ENCODE peak calls at places on chromosomes 7 and 10, in five cellular contexts. V is H9, T is IMR-90, J is mesenchymal stem cell, L is neuronal stem cell. W is an unnamed sample.

GRCh38 chr10:91558473-91558872 is 74.4 kb downstream of the PPP1R3C start:
- DNase-seq in V (no peak), T (no peak), J (no peak), L (no peak), W (no peak)

GRCh38 chr7:54967384-54967783 is 51.4 kb upstream of the EGFR start:
- DNase-seq in V (no peak), T (peak), J (no peak), L (no peak), W (no peak)

GRCh38 chr7:37112210-37112609 is 336.5 kb downstream of the ELMO1 start:
- DNase-seq in V (no peak), T (no peak), J (no peak), L (no peak), W (no peak)

GRCh38 chr10:117736655-117737054 is 194.1 kb downstream of the EMX2 start:
- DNase-seq in V (no peak), T (no peak), J (no peak), L (no peak), W (no peak)

GRCh38 chr7:128853691-128854298 is 8.9 kb upstream of the ATP6V1F start:
- DNase-seq in V (no peak), T (no peak), J (no peak), L (no peak), W (no peak)

GRCh38 chr7:52260046-52260665 is 775.3 kb upstream of the POM121L12 start:
- DNase-seq in V (peak), T (no peak), J (peak), L (peak), W (peak)

GRCh38 chr10:60388709-60389241 is 900 bp downstream of the ANK3 start:
- DNase-seq in V (no peak), T (no peak), J (no peak), L (no peak), W (no peak)

GRCh38 chr7:106862317-106863183 is 2.5 kb upstream of the PIK3CG start:
- DNase-seq in V (no peak), T (peak), J (no peak), L (no peak), W (no peak)

GRCh38 chr10:74771054-74771453 is 55.3 kb upstream of the KAT6B start:
- DNase-seq in V (no peak), T (no peak), J (no peak), L (no peak), W (no peak)

GRCh38 chr7:29194594-29195417 is at the start of gene CHN2:
- DNase-seq in V (peak), T (no peak), J (peak), L (peak), W (no peak)

GRCh38 chr10:116866987-116867595 is 17.8 kb downstream of the ENO4 start:
- DNase-seq in V (no peak), T (peak), J (peak), L (no peak), W (no peak)

GRCh38 chr7:76063525-76063924 is 15.6 kb downstream of the MDH2 start:
- DNase-seq in V (no peak), T (no peak), J (no peak), L (no peak), W (no peak)

GRCh38 chr7:50331564-50332208 is 27.2 kb downstream of the IKZF1 start:
- DNase-seq in V (no peak), T (no peak), J (no peak), L (no peak), W (no peak)

GRCh38 chr7:111027396-111027795 is 63.5 kb upstream of the LRRN3 start:
- DNase-seq in V (no peak), T (no peak), J (no peak), L (no peak), W (no peak)

GRCh38 chr7:149476791-149477190 is 15.9 kb upstream of the ZNF777 start:
- DNase-seq in V (no peak), T (no peak), J (no peak), L (no peak), W (peak)

GRCh38 chr10:35384265-35384868 is 48.1 kb downstream of the CCNY start:
- DNase-seq in V (no peak), T (peak), J (no peak), L (no peak), W (no peak)

GRCh38 chr10:86356306-86356705 is 10.3 kb downstream of the GRID1 start:
- DNase-seq in V (no peak), T (no peak), J (no peak), L (no peak), W (no peak)

GRCh38 chr10:123183724-123184123 is 29.5 kb downstream of the BUB3 start:
- DNase-seq in V (no peak), T (no peak), J (no peak), L (no peak), W (no peak)

GRCh38 chr10:96588060-96588554 is 1.3 kb upstream of the TM9SF3 start:
- DNase-seq in V (no peak), T (no peak), J (no peak), L (no peak), W (no peak)

GRCh38 chr10:74730246-74730645 is 96.2 kb upstream of the KAT6B start:
- DNase-seq in V (peak), T (no peak), J (no peak), L (no peak), W (peak)

GRCh38 chr7:101916876-101917275 is 99.5 kb downstream of the CUX1 start:
- DNase-seq in V (no peak), T (no peak), J (no peak), L (no peak), W (no peak)

GRCh38 chr10:80461208-80462183 is 7.4 kb downstream of the TSPAN14 start:
- DNase-seq in V (no peak), T (no peak), J (no peak), L (no peak), W (no peak)

GRCh38 chr7:123995617-123996326 is 37.1 kb downstream of the TMEM229A start:
- DNase-seq in V (no peak), T (no peak), J (peak), L (no peak), W (no peak)

GRCh38 chr7:115672024-115672423 is 358.5 kb downstream of the TFEC start:
- DNase-seq in V (no peak), T (peak), J (peak), L (no peak), W (no peak)

GRCh38 chr7:79770053-79770452 is 316.6 kb upstream of the MAGI2 start:
- DNase-seq in V (no peak), T (no peak), J (no peak), L (no peak), W (no peak)

GRCh38 chr7:75054744-75055527 is 18.7 kb downstream of the RCC1L start:
- DNase-seq in V (no peak), T (peak), J (peak), L (no peak), W (no peak)

GRCh38 chr10:12081470-12081869 is 12.7 kb downstream of the DHTKD1 start:
- DNase-seq in V (peak), T (no peak), J (no peak), L (no peak), W (peak)

GRCh38 chr10:1243486-1244182 is 187.4 kb downstream of the WDR37 start:
- DNase-seq in V (peak), T (no peak), J (no peak), L (no peak), W (no peak)

GRCh38 chr7:57487957-57488356 is 38.0 kb downstream of the ZNF716 start:
- DNase-seq in V (no peak), T (no peak), J (no peak), L (no peak), W (no peak)

DNA sequence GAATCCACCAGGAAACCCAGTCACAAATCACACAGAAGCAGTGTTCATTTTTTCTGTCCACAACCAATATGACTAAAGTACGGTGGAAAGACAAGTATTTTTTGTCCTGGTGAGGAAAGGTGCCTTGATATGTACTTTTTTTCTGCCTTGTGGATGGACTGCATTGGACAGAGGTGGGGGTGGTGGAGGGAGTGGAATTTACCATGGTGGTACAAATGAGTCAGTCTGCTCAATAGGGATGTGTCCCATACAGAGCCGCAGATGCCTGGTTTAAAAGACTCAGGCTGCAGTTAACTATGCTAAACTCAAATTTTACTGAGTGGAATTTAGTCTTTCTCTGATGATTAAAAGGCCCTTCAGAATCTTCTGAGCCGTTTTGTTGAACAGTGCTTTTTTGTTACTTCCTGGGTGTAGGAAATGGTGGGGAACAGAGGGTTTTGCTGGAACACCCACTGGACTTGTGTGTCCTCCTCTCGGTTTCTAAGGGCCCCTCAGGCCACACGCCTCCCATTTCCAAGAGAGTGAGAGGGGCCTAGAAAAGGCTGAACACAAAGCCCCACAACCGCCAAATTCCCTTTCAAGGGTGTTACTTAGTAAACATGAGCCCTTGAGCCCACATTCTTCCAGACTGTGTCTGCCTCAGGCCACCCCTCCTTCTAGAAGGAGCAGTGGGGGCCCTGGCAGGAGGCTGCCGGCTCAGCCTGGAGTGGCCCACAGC is 674.3 kb upstream of the GALNT17 start:
- DNase-seq in V (no peak), T (no peak), J (no peak), L (no peak), W (no peak)
- H4K91ac ChIP-seq in V (no peak), T (no peak), J (no peak), L (no peak), W (no peak)

GRCh38 chr7:81503771-81504170 is 266.1 kb downstream of the HGF start:
- DNase-seq in V (no peak), T (no peak), J (no peak), L (no peak), W (no peak)
- H2BK15ac ChIP-seq in V (no peak), T (no peak), J (no peak), L (no peak), W (no peak)

GRCh38 chr10:77886795-77887355 is 39.7 kb downstream of the DLG5 start:
- DNase-seq in V (no peak), T (no peak), J (no peak), L (no peak), W (no peak)

GRCh38 chr10:77888356-77888703 is 38.2 kb downstream of the DLG5 start:
- DNase-seq in V (no peak), T (no peak), J (no peak), L (no peak), W (no peak)

GRCh38 chr10:77890097-77890496 is 36.5 kb downstream of the DLG5 start:
- DNase-seq in V (peak), T (no peak), J (no peak), L (no peak), W (peak)

GRCh38 chr10:77887631-77888355 is 38.8 kb downstream of the DLG5 start:
- DNase-seq in V (no peak), T (no peak), J (no peak), L (no peak), W (no peak)

GRCh38 chr10:77889277-77889903 is 37.2 kb downstream of the DLG5 start:
- DNase-seq in V (peak), T (no peak), J (peak), L (peak), W (no peak)
- H4K91ac ChIP-seq in V (no peak), T (no peak), J (no peak), L (no peak), W (no peak)

GRCh38 chr10:109454691-109455090 is 468.6 kb downstream of the XPNPEP1 start:
- DNase-seq in V (no peak), T (no peak), J (no peak), L (no peak), W (no peak)

GRCh38 chr10:109451879-109452278 is 471.4 kb downstream of the XPNPEP1 start:
- DNase-seq in V (no peak), T (no peak), J (no peak), L (no peak), W (no peak)

DNA sequence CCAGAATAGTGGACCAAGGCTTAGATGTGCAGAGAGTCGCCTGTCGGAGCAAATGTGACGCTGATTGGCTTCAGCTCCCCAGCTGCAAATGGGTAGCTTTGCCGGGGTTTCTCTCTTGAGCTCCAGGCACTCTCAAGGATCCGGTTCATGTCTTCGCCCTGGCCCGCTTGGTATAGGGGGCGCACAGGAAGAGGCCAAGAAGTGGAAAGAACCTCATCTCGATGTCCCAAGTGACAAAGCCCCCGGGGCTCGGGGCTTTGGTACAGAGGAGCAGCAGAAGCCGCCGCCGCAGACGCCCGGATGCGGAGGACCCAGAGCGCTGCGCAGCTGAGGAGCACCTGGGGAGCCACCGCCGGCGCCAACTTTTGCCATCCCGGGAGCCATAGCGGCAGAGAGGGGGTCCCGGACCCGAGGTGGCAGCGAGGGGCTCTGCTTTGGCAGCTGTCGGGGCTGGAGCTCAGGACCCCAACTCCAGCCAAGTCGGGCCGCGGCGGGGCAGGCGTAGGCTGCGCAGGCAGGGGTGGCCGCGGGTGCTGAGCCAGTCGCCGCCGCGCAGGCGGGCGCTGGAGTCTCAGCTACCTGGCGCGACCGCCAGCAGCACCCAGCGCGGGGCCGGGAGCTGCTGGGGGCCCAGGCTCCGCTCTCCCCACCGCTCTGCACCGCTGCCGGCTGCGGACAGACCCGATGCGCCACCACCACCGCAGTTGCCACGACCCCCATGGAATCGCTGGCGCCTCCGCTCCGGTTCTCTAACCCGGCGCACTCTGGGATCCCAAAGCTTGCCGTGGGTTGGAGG is 466.5 kb downstream of the XPNPEP1 start:
- DNase-seq in V (peak), T (no peak), J (peak), L (peak), W (peak)
- H2BK15ac ChIP-seq in V (no peak), T (no peak), J (no peak), L (peak), W (no peak)

GRCh38 chr7:100044719-100045118 is 4.9 kb upstream of the ZSCAN21 start:
- DNase-seq in V (no peak), T (no peak), J (no peak), L (no peak), W (no peak)

GRCh38 chr7:100053201-100053600 is 3.6 kb downstream of the ZSCAN21 start:
- DNase-seq in V (no peak), T (peak), J (peak), L (no peak), W (no peak)

GRCh38 chr7:100051611-100052010 is 2.0 kb downstream of the ZSCAN21 start:
- DNase-seq in V (no peak), T (no peak), J (no peak), L (no peak), W (no peak)

GRCh38 chr7:100048680-100049079 is 894 bp upstream of the ZSCAN21 start:
- DNase-seq in V (no peak), T (no peak), J (no peak), L (no peak), W (no peak)

GRCh38 chr7:100049441-100050291 is at the start of gene ZSCAN21:
- DNase-seq in V (peak), T (peak), J (peak), L (peak), W (peak)
- H4K91ac ChIP-seq in V (no peak), T (peak), J (peak), L (no peak), W (no peak)

DNA sequence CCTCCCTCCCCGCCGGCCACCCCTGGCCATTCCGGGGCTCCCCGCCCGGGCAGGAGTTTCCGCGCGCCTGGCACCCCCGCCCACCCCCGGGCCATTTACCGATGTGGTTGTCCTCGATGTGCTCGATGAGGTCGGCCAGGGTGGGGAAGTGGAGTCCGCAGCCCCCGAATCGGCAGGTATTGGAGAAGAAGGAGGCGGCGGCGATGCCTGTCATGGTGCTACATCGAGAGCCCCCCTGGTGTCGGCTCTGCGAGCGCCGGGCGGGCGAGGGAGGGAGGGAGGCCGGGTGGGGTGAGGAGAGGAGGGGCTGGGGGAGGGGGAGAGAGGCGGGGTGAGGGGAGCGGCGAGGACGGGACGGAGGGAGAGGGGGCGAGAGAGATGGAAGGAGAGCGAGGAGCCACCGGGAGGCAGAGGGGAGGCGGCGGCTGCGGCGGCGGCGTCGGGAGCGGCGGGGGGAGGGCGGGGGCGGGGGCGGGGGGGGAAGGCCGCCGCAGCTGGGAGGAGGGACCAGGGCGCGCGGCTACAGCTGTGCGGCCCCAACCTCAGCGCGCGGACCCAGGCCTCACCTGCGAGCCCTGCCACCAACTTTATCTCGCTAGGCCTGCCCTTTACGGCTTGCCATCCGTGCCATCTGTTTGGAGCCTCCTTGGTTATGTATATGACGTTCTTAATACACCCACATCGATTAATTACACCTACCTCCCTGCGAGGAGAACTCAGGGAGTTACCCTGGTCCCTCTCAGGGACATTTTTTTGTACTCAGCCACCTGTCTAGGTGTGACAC is at the start of gene JAZF1:
- DNase-seq in V (peak), T (peak), J (peak), L (peak), W (peak)
- H2BK15ac ChIP-seq in V (no peak), T (peak), J (peak), L (no peak), W (peak)

W was measured in H1.